ENCODE peak calls at places on chromosomes 13 and 19, in seven cellular contexts. H is dorsolateral prefrontal cortex, I is progenitor cell of endocrine pancreas, J is A673, R is transverse colon, P is left ventricle myocardium inferior, E is fibroblast of lung. Z is an unnamed sample.

GRCh38 chr13:75902166-75903104 is 266.3 kb downstream of the LMO7 start:
- DNase-seq in H (no peak), I (no peak), J (no peak), R (no peak), P (no peak), E (no peak), Z (no peak)

GRCh38 chr13:43895940-43896339 is 16.2 kb downstream of the LACC1 start:
- DNase-seq in H (no peak), I (no peak), J (no peak), R (no peak), P (no peak), E (peak; percentile 41), Z (peak; percentile 41)

GRCh38 chr13:23684647-23685046 is 114.4 kb downstream of the TNFRSF19 start:
- DNase-seq in H (no peak), I (no peak), J (no peak), R (no peak), P (no peak), E (no peak), Z (no peak)

GRCh38 chr19:53961523-53962345 is 1.0 kb upstream of the CACNG8 start:
- DNase-seq in H (no peak), I (no peak), J (peak; percentile 72), R (no peak), P (no peak), E (peak; percentile 24), Z (no peak)

GRCh38 chr19:23410155-23410554 is 14.9 kb upstream of the ZNF91 start:
- DNase-seq in H (no peak), I (no peak), J (no peak), R (peak; percentile 22), P (no peak), E (no peak), Z (no peak)

GRCh38 chr13:63696055-63696454 is 2280.4 kb upstream of the PCDH20 start:
- DNase-seq in H (no peak), I (no peak), J (no peak), R (no peak), P (no peak), E (peak; percentile 65), Z (no peak)

GRCh38 chr13:77465595-77466195 is 69.8 kb upstream of the SCEL start:
- DNase-seq in H (no peak), I (no peak), J (no peak), R (no peak), P (no peak), E (no peak), Z (peak; percentile 45)

GRCh38 chr19:38596057-38596981 is 21.4 kb downstream of the MAP4K1 start:
- DNase-seq in H (peak; percentile 38), I (peak; percentile 75), J (peak; percentile 65), R (peak; percentile 52), P (no peak), E (no peak), Z (peak; percentile 29)

GRCh38 chr19:46610413-46610775 is 9.3 kb downstream of the CALM3 start:
- DNase-seq in H (peak; percentile 6), I (no peak), J (no peak), R (peak; percentile 2), P (peak; percentile 12), E (no peak), Z (no peak)

GRCh38 chr13:32277838-32278237 is 37.3 kb downstream of the ZAR1L start:
- DNase-seq in H (no peak), I (no peak), J (no peak), R (no peak), P (no peak), E (no peak), Z (no peak)

GRCh38 chr13:32911506-32911905 is 104.7 kb upstream of the KL start:
- DNase-seq in H (no peak), I (no peak), J (peak; percentile 70), R (no peak), P (no peak), E (no peak), Z (peak; percentile 64)

GRCh38 chr19:54206030-54206830 is 5.6 kb downstream of the RPS9 start:
- DNase-seq in H (no peak), I (no peak), J (no peak), R (peak; percentile 32), P (no peak), E (no peak), Z (no peak)

GRCh38 chr19:48616041-48616436 is 1.2 kb upstream of the FAM83E start:
- DNase-seq in H (no peak), I (no peak), J (no peak), R (no peak), P (no peak), E (no peak), Z (no peak)

GRCh38 chr13:103354189-103354588 is 288.0 kb upstream of the SLC10A2 start:
- DNase-seq in H (no peak), I (no peak), J (no peak), R (no peak), P (no peak), E (peak; percentile 7), Z (no peak)

GRCh38 chr13:98533912-98534311 is 43.0 kb downstream of the STK24 start:
- DNase-seq in H (no peak), I (no peak), J (no peak), R (no peak), P (no peak), E (no peak), Z (no peak)

GRCh38 chr19:6236310-6237291 is 43.2 kb downstream of the MLLT1 start:
- DNase-seq in H (no peak), I (no peak), J (no peak), R (peak; percentile 71), P (peak; percentile 29), E (no peak), Z (peak; percentile 43)

GRCh38 chr13:110644892-110645521 is 29.7 kb downstream of the NAXD start:
- DNase-seq in H (peak; percentile 73), I (peak; percentile 41), J (peak; percentile 31), R (peak; percentile 66), P (peak; percentile 65), E (peak; percentile 76), Z (peak; percentile 50)

GRCh38 chr13:25922373-25922772 is 129.4 kb downstream of the SHISA2 start:
- DNase-seq in H (no peak), I (no peak), J (no peak), R (no peak), P (no peak), E (no peak), Z (no peak)

DNA sequence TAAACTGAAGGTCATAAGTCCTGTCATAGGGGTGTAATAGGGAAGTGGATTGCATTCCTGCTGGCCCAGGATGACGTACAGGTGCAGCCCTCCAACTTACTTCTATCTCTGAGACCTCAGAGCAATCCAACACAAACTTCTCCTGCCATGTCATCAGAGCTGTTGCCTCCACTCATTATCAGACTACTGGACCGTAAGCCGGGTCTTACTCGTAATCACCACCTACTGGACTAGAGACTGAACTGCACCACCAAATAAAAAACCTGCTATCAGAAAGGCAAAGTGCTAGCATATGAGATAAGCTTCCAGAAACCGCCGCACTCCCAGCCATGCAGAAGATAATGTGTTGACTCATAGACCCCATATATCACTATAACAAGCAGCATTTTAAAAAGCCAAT is 102.1 kb downstream of the SLITRK1 start:
- DNase-seq in H (no peak), I (no peak), J (peak; percentile 37), R (no peak), P (no peak), E (peak; percentile 24), Z (peak; percentile 47)
- TF ChIP-seq CTCF in H (no peak), I (peak; percentile 43), J (peak; percentile 50), R (no peak), P (no peak), E (peak; percentile 33), Z (peak; percentile 65)

DNA sequence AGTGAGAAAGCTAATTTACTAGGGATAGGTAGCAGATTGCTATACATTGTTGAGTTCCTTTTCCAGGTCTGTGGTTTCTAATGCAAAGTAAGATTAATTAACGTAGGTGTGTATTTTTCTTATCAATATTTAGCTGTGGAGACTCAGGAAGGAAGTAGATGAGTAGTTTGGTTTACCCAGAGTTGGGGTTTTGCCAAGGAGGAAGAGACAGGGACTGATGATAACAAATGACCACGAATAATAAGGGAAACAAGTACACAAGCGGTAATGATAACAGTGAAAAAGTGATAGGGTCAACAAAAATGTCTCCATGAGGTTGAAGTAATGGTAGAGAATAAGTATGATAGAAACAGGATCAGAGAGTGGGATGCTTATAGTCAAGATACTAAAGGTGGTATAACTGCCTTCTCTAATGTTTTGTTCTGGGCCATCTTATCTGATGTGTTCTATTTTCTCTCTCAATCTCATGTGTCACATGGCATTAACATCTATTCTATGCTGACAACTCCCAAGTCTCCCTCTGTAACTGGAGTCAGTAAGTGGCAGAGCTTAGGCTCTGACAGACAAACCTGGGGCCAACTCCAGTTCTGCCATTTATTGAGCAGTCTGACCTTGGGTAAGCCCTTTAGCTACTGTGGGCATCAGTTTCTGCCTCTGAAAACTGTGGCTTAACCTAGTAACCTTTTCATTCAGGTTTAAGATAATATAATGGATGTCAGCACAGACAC is 8.8 kb downstream of the OBI1 start:
- DNase-seq in H (no peak), I (no peak), J (no peak), R (no peak), P (no peak), E (no peak), Z (no peak)
- TF ChIP-seq CTCF in H (no peak), I (no peak), J (no peak), R (no peak), P (no peak), E (no peak), Z (no peak)

GRCh38 chr19:13872695-13873389 is 4.1 kb upstream of the NANOS3 start:
- DNase-seq in H (no peak), I (no peak), J (peak; percentile 62), R (no peak), P (no peak), E (no peak), Z (no peak)

GRCh38 chr19:13872339-13872694 is 4.6 kb upstream of the NANOS3 start:
- DNase-seq in H (no peak), I (no peak), J (no peak), R (no peak), P (no peak), E (no peak), Z (no peak)

GRCh38 chr19:13876834-13877233 is at the start of gene NANOS3:
- DNase-seq in H (no peak), I (no peak), J (no peak), R (no peak), P (no peak), E (no peak), Z (no peak)

GRCh38 chr19:13875824-13876223 is 1.1 kb upstream of the NANOS3 start:
- DNase-seq in H (no peak), I (no peak), J (no peak), R (no peak), P (no peak), E (no peak), Z (no peak)

GRCh38 chr19:13873776-13874515 is 3.0 kb upstream of the NANOS3 start:
- DNase-seq in H (no peak), I (no peak), J (no peak), R (no peak), P (no peak), E (no peak), Z (no peak)
- TF ChIP-seq CTCF in H (no peak), I (no peak), J (no peak), R (no peak), P (no peak), E (no peak), Z (no peak)

GRCh38 chr13:99601535-99601934 is 100.3 kb downstream of the TM9SF2 start:
- DNase-seq in H (no peak), I (no peak), J (no peak), R (no peak), P (no peak), E (no peak), Z (no peak)

GRCh38 chr13:99600318-99600717 is 99.0 kb downstream of the TM9SF2 start:
- DNase-seq in H (no peak), I (no peak), J (peak; percentile 32), R (no peak), P (no peak), E (no peak), Z (no peak)

GRCh38 chr13:99590519-99591011 is 89.3 kb downstream of the TM9SF2 start:
- DNase-seq in H (no peak), I (no peak), J (no peak), R (no peak), P (no peak), E (peak; percentile 63), Z (no peak)

GRCh38 chr13:99596180-99596579 is 94.9 kb downstream of the TM9SF2 start:
- DNase-seq in H (no peak), I (no peak), J (no peak), R (no peak), P (no peak), E (no peak), Z (no peak)
- TF ChIP-seq CTCF in H (no peak), I (no peak), J (no peak), R (no peak), P (no peak), E (no peak), Z (no peak)